ENCODE peak calls at places on chromosomes 13 and 19, in six cellular contexts. N is neuronal stem cell, U is IMR-90, T is H9, Z is H1, A is mesenchymal stem cell. H is an unnamed sample.
A peak's percentile ranks its signal among the peaks of the same experiment; 100 is the strongest.

GRCh38 chr13:50209646-50210045 is 194.4 kb downstream of the KCNRG start:
- DNase-seq in N (no peak), U (no peak), T (no peak), Z (no peak), A (peak; percentile 52), H (no peak)

GRCh38 chr19:13195678-13196077 is 45.5 kb downstream of the IER2 start:
- DNase-seq in N (no peak), U (no peak), T (peak; percentile 90), Z (peak; percentile 47), A (no peak), H (peak; percentile 73)

GRCh38 chr19:5718579-5719273 is 1.2 kb downstream of the LONP1 start:
- DNase-seq in N (no peak), U (peak; percentile 91), T (no peak), Z (no peak), A (peak; percentile 93), H (peak; percentile 20)

GRCh38 chr19:1155352-1156304 is 18.4 kb downstream of the SBNO2 start:
- DNase-seq in N (no peak), U (no peak), T (no peak), Z (no peak), A (no peak), H (peak; percentile 40)

GRCh38 chr13:23750383-23751121 is 138.6 kb downstream of the MIPEP start:
- DNase-seq in N (no peak), U (peak; percentile 27), T (no peak), Z (no peak), A (peak; percentile 30), H (no peak)

GRCh38 chr19:4807188-4807587 is 15.7 kb downstream of the FEM1A start:
- DNase-seq in N (no peak), U (no peak), T (no peak), Z (no peak), A (no peak), H (no peak)

GRCh38 chr19:14383556-14383897 is 2.3 kb downstream of the ADGRE5 start:
- DNase-seq in N (no peak), U (peak; percentile 39), T (no peak), Z (no peak), A (no peak), H (no peak)

GRCh38 chr13:36475468-36475867 is 43.2 kb downstream of the CCNA1 start:
- DNase-seq in N (no peak), U (no peak), T (peak; percentile 65), Z (peak; percentile 13), A (no peak), H (no peak)

GRCh38 chr19:46863818-46864629 is 3.2 kb downstream of the ARHGAP35 start:
- DNase-seq in N (peak; percentile 70), U (peak; percentile 61), T (peak; percentile 66), Z (peak; percentile 44), A (peak; percentile 46), H (no peak)

GRCh38 chr19:41206926-41207750 is 11.9 kb upstream of the AXL start:
- DNase-seq in N (no peak), U (no peak), T (peak; percentile 57), Z (no peak), A (no peak), H (no peak)

GRCh38 chr19:6161271-6161850 is 25.9 kb downstream of the ACSBG2 start:
- DNase-seq in N (no peak), U (no peak), T (peak; percentile 77), Z (peak; percentile 33), A (no peak), H (peak; percentile 5)

GRCh38 chr13:25137624-25137892 is 34.5 kb downstream of the AMER2 start:
- DNase-seq in N (no peak), U (no peak), T (no peak), Z (no peak), A (no peak), H (no peak)

GRCh38 chr13:67267136-67267535 is 37.0 kb upstream of the PCDH9 start:
- DNase-seq in N (no peak), U (peak; percentile 35), T (no peak), Z (no peak), A (no peak), H (no peak)

DNA sequence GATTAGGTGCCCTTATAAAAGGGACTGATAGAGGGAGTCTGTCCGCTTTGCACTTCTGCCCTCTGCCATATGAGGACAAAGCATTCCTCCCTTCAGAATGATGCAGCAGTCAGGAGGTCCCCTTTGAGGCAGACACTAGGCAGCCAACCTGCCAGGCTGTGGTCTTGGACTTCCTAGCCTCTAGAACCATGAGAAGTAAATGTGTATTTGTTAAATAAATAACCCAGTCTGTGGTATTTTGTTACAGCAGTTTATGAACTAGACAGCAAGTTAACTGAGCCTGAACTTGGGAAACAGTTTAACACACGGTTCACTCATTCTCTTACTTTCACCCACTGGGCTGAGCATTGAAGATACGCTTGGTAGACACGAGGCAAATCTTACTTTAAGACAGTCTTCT is 313.2 kb downstream of the UQCRFS1 start:
- DNase-seq in N (no peak), U (peak; percentile 4), T (no peak), Z (no peak), A (no peak), H (no peak)
- H3K14ac ChIP-seq in N (no peak overlapping the region), U (no peak overlapping the region), T (no peak overlapping the region), Z (no peak overlapping the region), A (no peak overlapping the region), H (no peak overlapping the region)

DNA sequence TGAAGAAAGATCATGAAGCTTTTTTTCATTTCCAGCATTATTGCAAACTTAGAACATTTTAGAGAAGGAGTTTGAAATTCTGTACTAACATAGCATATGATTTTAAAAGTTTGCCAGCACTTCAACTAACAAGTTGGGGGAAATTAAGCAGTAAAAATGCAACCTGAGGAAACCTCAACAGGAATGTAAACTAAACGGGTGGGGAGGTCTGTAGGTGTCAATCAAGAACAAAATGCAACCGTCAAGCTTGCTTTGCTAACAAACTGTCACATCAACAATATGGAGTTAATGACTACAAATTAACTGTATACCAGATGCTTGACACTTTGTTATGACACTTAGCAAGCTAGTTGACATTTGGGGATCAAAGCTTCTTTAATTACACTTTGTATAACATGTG is 52.2 kb downstream of the DACH1 start:
- DNase-seq in N (no peak), U (no peak), T (no peak), Z (no peak), A (no peak), H (no peak)
- H3K14ac ChIP-seq in N (no peak overlapping the region), U (no peak overlapping the region), T (no peak overlapping the region), Z (no peak overlapping the region), A (no peak overlapping the region), H (no peak overlapping the region)

DNA sequence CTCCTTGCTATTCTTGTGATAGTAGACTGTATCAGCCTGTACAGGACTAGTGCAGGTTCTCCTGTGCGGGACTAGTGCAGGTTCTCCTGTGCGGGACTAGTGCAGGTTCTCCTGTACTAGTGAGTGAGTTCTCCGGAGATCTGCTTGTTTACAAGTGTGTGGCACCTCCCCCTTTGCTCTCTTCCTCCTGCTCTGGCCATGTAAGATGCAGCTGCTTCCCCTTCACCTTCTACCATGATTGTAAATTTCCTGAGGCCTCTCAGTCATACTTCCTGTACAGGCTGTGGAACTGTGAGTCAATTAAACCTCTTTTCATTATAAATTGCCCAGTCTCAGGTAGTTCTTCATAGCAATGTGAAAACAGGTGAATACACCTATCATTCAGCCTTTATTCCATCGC is 289.6 kb downstream of the TEX29 start:
- DNase-seq in N (no peak), U (no peak), T (peak; percentile 5), Z (no peak), A (no peak), H (no peak)
- H3K14ac ChIP-seq in N (no peak overlapping the region), U (no peak overlapping the region), T (no peak overlapping the region), Z (no peak overlapping the region), A (no peak overlapping the region), H (no peak overlapping the region)

DNA sequence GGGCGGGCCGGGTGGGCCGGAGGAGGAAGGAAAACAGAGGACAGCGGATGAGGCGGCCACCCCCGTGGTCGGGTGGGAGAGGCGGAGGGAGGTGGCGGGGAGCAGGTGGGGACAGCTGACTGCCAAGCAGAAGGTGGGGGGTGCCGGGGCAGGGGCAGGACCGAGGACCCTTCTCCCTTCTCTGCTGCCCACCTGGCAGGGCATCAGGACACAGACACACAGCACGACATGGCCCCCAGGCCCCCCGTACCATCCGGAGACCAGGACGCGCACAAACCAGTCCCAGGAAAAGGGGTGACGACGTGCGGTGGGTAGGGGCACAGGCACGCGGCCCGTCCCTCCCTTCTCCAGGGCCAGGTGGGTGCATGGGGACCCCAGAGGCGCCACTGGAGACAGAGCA is 11.0 kb upstream of the CACTIN start:
- DNase-seq in N (no peak), U (no peak), T (no peak), Z (no peak), A (no peak), H (no peak)
- H3K14ac ChIP-seq in N (no peak overlapping the region), U (no peak overlapping the region), T (no peak overlapping the region), Z (no peak overlapping the region), A (no peak overlapping the region), H (no peak overlapping the region)

GRCh38 chr19:2248136-2249009 is 750 bp upstream of the AMH start:
- DNase-seq in N (no peak), U (no peak), T (no peak), Z (no peak), A (no peak), H (no peak)

GRCh38 chr19:2249880-2250764 is 999 bp downstream of the AMH start:
- DNase-seq in N (no peak), U (no peak), T (no peak), Z (no peak), A (no peak), H (no peak)

GRCh38 chr19:2250765-2251576 is 1.8 kb downstream of the AMH start:
- DNase-seq in N (no peak), U (no peak), T (no peak), Z (no peak), A (no peak), H (no peak)

GRCh38 chr19:2247433-2248101 is 1.6 kb upstream of the AMH start:
- DNase-seq in N (no peak), U (no peak), T (no peak), Z (no peak), A (no peak), H (no peak)

GRCh38 chr19:2249010-2249866 is at the start of gene AMH:
- DNase-seq in N (no peak), U (no peak), T (no peak), Z (no peak), A (no peak), H (no peak)
- H3K14ac ChIP-seq in N (peak within 1 kb of the TSS; percentile 71), U (no peak within 1 kb of the TSS), T (no peak within 1 kb of the TSS), Z (no peak within 1 kb of the TSS), A (no peak within 1 kb of the TSS), H (no peak within 1 kb of the TSS)

GRCh38 chr13:90792335-90792734 is 555.2 kb upstream of the MIR17HG start:
- DNase-seq in N (no peak), U (no peak), T (no peak), Z (no peak), A (no peak), H (no peak)
- H3K14ac ChIP-seq in N (no peak overlapping the region), U (no peak overlapping the region), T (no peak overlapping the region), Z (no peak overlapping the region), A (no peak overlapping the region), H (no peak overlapping the region)

GRCh38 chr13:30818323-30818960 is 83.1 kb downstream of the ALOX5AP start:
- DNase-seq in N (no peak), U (peak; percentile 87), T (no peak), Z (no peak), A (peak; percentile 91), H (peak; percentile 8)
- H3K14ac ChIP-seq in N (no peak overlapping the region), U (peak overlapping the region; percentile 8), T (no peak overlapping the region), Z (no peak overlapping the region), A (no peak overlapping the region), H (no peak overlapping the region)

H was measured in trophoblast cell.